ENCODE peak calls at places on chromosomes 1 and 21, in nine cellular contexts. I is astrocyte, N is psoas muscle, Z is tibial artery, R is heart right ventricle, U is prostate gland, A is A549, Y is endodermal cell, P is body of pancreas. S is an unnamed sample.

GRCh38 chr21:46154955-46155513 is 345 bp downstream of the FTCD start:
- DNase-seq in I (no peak), N (no peak), Z (peak; percentile 12), R (no peak), U (no peak), A (no peak), Y (peak; percentile 50), P (no peak), S (no peak)

GRCh38 chr1:153515504-153516394 is 20.0 kb downstream of the S100A6 start:
- DNase-seq in I (no peak), N (no peak), Z (no peak), R (no peak), U (peak; percentile 65), A (peak; percentile 65), Y (no peak), P (no peak), S (no peak)

GRCh38 chr1:114725230-114725629 is 8.7 kb upstream of the NRAS start:
- DNase-seq in I (no peak), N (no peak), Z (no peak), R (no peak), U (no peak), A (no peak), Y (no peak), P (no peak), S (no peak)

GRCh38 chr1:39381839-39382238 is 109.6 kb upstream of the BMP8A start:
- DNase-seq in I (peak; percentile 58), N (no peak), Z (no peak), R (peak; percentile 35), U (no peak), A (no peak), Y (no peak), P (no peak), S (no peak)

GRCh38 chr1:7489586-7489985 is 281.5 kb upstream of the VAMP3 start:
- DNase-seq in I (no peak), N (no peak), Z (no peak), R (no peak), U (no peak), A (no peak), Y (no peak), P (no peak), S (no peak)

GRCh38 chr1:207565546-207566468 is 69.8 kb downstream of the CR1 start:
- DNase-seq in I (no peak), N (no peak), Z (no peak), R (no peak), U (no peak), A (peak; percentile 27), Y (peak; percentile 68), P (no peak), S (no peak)

GRCh38 chr1:23394664-23395063 is 25.0 kb upstream of the ZNF436 start:
- DNase-seq in I (peak; percentile 90), N (peak; percentile 90), Z (peak; percentile 87), R (peak; percentile 86), U (no peak), A (no peak), Y (peak; percentile 84), P (peak; percentile 84), S (no peak)

GRCh38 chr1:153072806-153073726 is 1.7 kb upstream of the SPRR2B start:
- DNase-seq in I (no peak), N (no peak), Z (no peak), R (no peak), U (no peak), A (no peak), Y (no peak), P (no peak), S (no peak)

GRCh38 chr1:161019767-161020572 is 982 bp downstream of the F11R start:
- DNase-seq in I (no peak), N (no peak), Z (no peak), R (peak; percentile 51), U (peak; percentile 61), A (no peak), Y (peak; percentile 67), P (no peak), S (peak; percentile 95)

GRCh38 chr1:22024485-22025367 is 23.3 kb downstream of the CELA3A start:
- DNase-seq in I (peak; percentile 78), N (peak; percentile 58), Z (peak; percentile 68), R (peak; percentile 65), U (peak; percentile 27), A (peak; percentile 73), Y (peak; percentile 86), P (peak; percentile 65), S (no peak)

GRCh38 chr1:184163674-184164470 is 112.3 kb downstream of the TSEN15 start:
- DNase-seq in I (peak; percentile 78), N (peak; percentile 29), Z (no peak), R (no peak), U (no peak), A (peak; percentile 22), Y (peak; percentile 62), P (peak; percentile 5), S (peak; percentile 60)

DNA sequence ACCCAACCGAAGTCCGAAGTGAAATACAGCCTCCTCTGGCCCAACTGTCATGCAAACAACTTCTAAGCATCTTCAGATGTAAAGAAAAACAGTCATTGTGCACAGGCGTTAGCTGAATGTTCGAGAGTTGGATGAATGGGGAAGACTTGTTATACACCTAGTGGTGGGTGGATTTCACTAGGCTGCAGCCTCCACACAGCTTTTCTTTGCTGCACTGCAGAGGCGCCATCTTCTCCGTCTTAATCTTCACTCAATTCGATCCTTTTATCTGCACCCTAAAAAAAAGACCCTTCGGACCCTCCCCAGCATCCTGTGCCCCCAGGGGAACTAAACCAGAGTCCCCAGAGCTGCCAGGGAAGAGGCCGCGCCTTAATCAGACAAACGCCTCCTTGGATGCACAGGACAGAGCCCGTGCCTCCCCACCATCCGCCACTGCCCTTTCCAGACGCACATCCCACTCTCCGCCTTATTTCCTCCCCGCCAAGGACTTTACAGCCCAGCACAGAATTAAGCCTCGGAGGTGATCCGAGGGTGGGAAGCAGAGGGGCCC is 1.4 kb downstream of the APP start:
- DNase-seq in I (peak; percentile 68), N (peak; percentile 20), Z (peak; percentile 33), R (peak; percentile 41), U (peak; percentile 53), A (peak; percentile 69), Y (peak; percentile 78), P (peak; percentile 56), S (peak; percentile 52)
- TF ChIP-seq CTCF in I (peak; percentile 57), N (peak; percentile 10), Z (peak; percentile 41), R (no peak), U (peak; percentile 45), A (peak; percentile 17), Y (peak; percentile 68), P (peak; percentile 44), S (peak; percentile 49)

GRCh38 chr1:167648252-167648849 is 18.3 kb downstream of the RCSD1 start:
- DNase-seq in I (no peak), N (no peak), Z (no peak), R (no peak), U (no peak), A (no peak), Y (no peak), P (no peak), S (no peak)
- H3K4me1 ChIP-seq in I (no peaks in the 10 kb centered on the region), N (peaks cover 69% of the 10 kb centered on the region), Z (no peaks in the 10 kb centered on the region), R (peaks cover 90% of the 10 kb centered on the region), U (no peaks in the 10 kb centered on the region), A (no peaks in the 10 kb centered on the region), Y (no peaks in the 10 kb centered on the region), P (no peaks in the 10 kb centered on the region), S (no peaks in the 10 kb centered on the region)

DNA sequence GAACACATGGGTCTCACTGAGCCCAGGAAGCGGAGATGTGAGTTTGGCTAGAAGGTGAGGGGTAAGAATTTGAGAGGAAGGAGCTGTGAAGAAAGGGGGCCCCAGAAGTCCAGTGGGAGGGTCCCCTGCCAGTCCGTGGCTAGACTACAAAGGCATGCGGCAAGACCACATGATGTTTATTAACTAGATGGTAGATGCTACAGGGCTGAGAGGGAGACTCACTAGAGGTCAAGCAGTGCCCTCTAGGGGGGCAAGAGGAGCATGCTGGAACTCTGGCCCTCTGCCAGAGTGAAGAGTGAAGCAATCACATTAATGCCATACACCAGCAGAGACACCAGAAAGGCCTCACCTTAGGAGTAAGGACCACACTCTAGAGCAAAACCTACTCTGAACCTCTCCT is 12.2 kb downstream of the KIAA0319L start:
- DNase-seq in I (no peak), N (peak; percentile 26), Z (no peak), R (peak; percentile 65), U (no peak), A (peak; percentile 45), Y (peak; percentile 89), P (peak; percentile 75), S (no peak)
- TF ChIP-seq CTCF in I (no peak), N (peak; percentile 32), Z (no peak), R (peak; percentile 23), U (peak; percentile 11), A (peak; percentile 15), Y (peak; percentile 95), P (peak; percentile 36), S (peak; percentile 37)

DNA sequence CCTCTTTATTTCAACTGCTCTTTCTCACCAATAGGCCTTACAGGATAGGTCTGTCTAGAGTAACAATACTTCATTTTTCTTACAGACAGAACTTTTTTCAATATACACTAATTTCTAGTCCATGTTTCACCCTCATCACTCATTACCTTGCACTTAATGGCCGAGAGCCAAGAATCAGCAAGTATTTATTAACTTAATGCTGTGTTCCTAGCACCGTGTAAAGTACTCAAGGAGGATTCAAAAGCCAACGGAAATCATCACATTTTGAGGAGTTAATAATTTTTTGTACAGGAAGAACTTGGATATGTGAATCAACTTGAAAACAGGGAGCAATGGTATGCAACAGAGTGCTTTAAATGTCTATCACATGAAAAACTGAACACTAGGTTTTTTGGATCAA is 102.0 kb downstream of the PTPN14 start:
- DNase-seq in I (no peak), N (no peak), Z (no peak), R (no peak), U (no peak), A (no peak), Y (no peak), P (no peak), S (no peak)
- H3K4me1 ChIP-seq in I (peaks cover 69% of the 10 kb centered on the region), N (peaks cover 58% of the 10 kb centered on the region), Z (no peaks in the 10 kb centered on the region), R (peaks cover 56% of the 10 kb centered on the region), U (no peaks in the 10 kb centered on the region), A (peaks cover 70% of the 10 kb centered on the region), Y (peaks cover 20% of the 10 kb centered on the region), P (peaks cover 5% of the 10 kb centered on the region), S (peaks cover 59% of the 10 kb centered on the region)

GRCh38 chr1:177959793-177960515 is 9.9 kb downstream of the SEC16B start:
- DNase-seq in I (peak; percentile 28), N (no peak), Z (no peak), R (no peak), U (no peak), A (peak; percentile 50), Y (no peak), P (no peak), S (peak; percentile 48)
- TF ChIP-seq CTCF in I (peak; percentile 44), N (peak; percentile 36), Z (no peak), R (peak; percentile 29), U (no peak), A (peak; percentile 64), Y (no peak), P (no peak), S (peak; percentile 83)

S was measured in foreskin keratinocyte.